ENCODE peak calls at places on chromosome 7, in five cellular contexts. One of them, this sample, is unnamed.

GRCh38 chr7:106068986-106069385 is 43.1 kb downstream of the SYPL1 start:
- DNase-seq in A549: no peak
- DNase-seq in psoas muscle: no peak
- DNase-seq in H9: no peak
- DNase-seq in hepatocyte: no peak
- DNase-seq in this sample: no peak

GRCh38 chr7:4240813-4241612 is 441.1 kb upstream of the FOXK1 start:
- DNase-seq in hepatocyte: no peak
- DNase-seq in H9: no peak
- DNase-seq in psoas muscle: no peak
- DNase-seq in A549: no peak
- DNase-seq in this sample: no peak

GRCh38 chr7:155224116-155224811 is 73.4 kb upstream of the INSIG1 start:
- DNase-seq in psoas muscle: no peak
- DNase-seq in H9: no peak
- DNase-seq in hepatocyte: no peak
- DNase-seq in A549: no peak
- DNase-seq in this sample: no peak

GRCh38 chr7:122314284-122314683 is 9.7 kb upstream of the FEZF1 start:
- DNase-seq in hepatocyte: no peak
- DNase-seq in psoas muscle: no peak
- DNase-seq in H9: no peak
- DNase-seq in A549: no peak
- DNase-seq in this sample: no peak

GRCh38 chr7:141114141-141114664 is 40.3 kb downstream of the TMEM178B start:
- DNase-seq in A549: no peak
- DNase-seq in hepatocyte: no peak
- DNase-seq in psoas muscle: no peak
- DNase-seq in H9: no peak
- DNase-seq in this sample: no peak

GRCh38 chr7:105210721-105211205 is 178.0 kb downstream of the SRPK2 start:
- DNase-seq in A549: no peak
- DNase-seq in H9: no peak
- DNase-seq in hepatocyte: no peak
- DNase-seq in psoas muscle: no peak
- DNase-seq in this sample: no peak

GRCh38 chr7:4200546-4201094 is 481.5 kb upstream of the FOXK1 start:
- DNase-seq in H9: no peak
- DNase-seq in psoas muscle: no peak
- DNase-seq in A549: no peak
- DNase-seq in hepatocyte: no peak
- DNase-seq in this sample: no peak

GRCh38 chr7:11625669-11626068 is 206.3 kb downstream of the THSD7A start:
- DNase-seq in hepatocyte: no peak
- DNase-seq in A549: no peak
- DNase-seq in psoas muscle: no peak
- DNase-seq in H9: no peak
- DNase-seq in this sample: no peak

GRCh38 chr7:4638781-4639575 is 43.1 kb upstream of the FOXK1 start:
- DNase-seq in A549: no peak
- DNase-seq in H9: no peak
- DNase-seq in hepatocyte: no peak
- DNase-seq in psoas muscle: no peak
- DNase-seq in this sample: no peak

GRCh38 chr7:101553771-101554445 is 75.2 kb downstream of the MYL10 start:
- DNase-seq in H9: peak; percentile 24
- DNase-seq in A549: no peak
- DNase-seq in hepatocyte: no peak
- DNase-seq in psoas muscle: no peak
- DNase-seq in this sample: peak; percentile 28

GRCh38 chr7:148921806-148922205 is 37.7 kb upstream of the EZH2 start:
- DNase-seq in H9: no peak
- DNase-seq in hepatocyte: no peak
- DNase-seq in psoas muscle: no peak
- DNase-seq in A549: no peak
- DNase-seq in this sample: no peak

GRCh38 chr7:92644406-92645113 is 54.4 kb upstream of the FAM133B start:
- DNase-seq in A549: no peak
- DNase-seq in psoas muscle: peak; percentile 17
- DNase-seq in H9: no peak
- DNase-seq in hepatocyte: no peak
- DNase-seq in this sample: no peak

GRCh38 chr7:38105874-38106483 is 72.1 kb upstream of the STARD3NL start:
- DNase-seq in hepatocyte: peak; percentile 63
- DNase-seq in psoas muscle: no peak
- DNase-seq in A549: peak; percentile 31
- DNase-seq in H9: no peak
- DNase-seq in this sample: no peak

GRCh38 chr7:91557789-91558396 is 293.7 kb downstream of the FZD1 start:
- DNase-seq in A549: peak; percentile 73
- DNase-seq in psoas muscle: no peak
- DNase-seq in H9: no peak
- DNase-seq in hepatocyte: no peak
- DNase-seq in this sample: no peak

GRCh38 chr7:139494835-139495568 is 11.5 kb upstream of the KLRG2 start:
- DNase-seq in psoas muscle: no peak
- DNase-seq in hepatocyte: no peak
- DNase-seq in H9: no peak
- DNase-seq in A549: no peak
- DNase-seq in this sample: no peak

GRCh38 chr7:134852626-134853025 is 73.2 kb downstream of the CALD1 start:
- DNase-seq in H9: no peak
- DNase-seq in psoas muscle: no peak
- DNase-seq in A549: no peak
- DNase-seq in hepatocyte: no peak
- DNase-seq in this sample: no peak

GRCh38 chr7:123580406-123581161 is 21.0 kb upstream of the ASB15 start:
- DNase-seq in hepatocyte: peak; percentile 65
- DNase-seq in A549: no peak
- DNase-seq in H9: peak; percentile 48
- DNase-seq in psoas muscle: no peak
- DNase-seq in this sample: no peak

GRCh38 chr7:106332186-106332585 is 47.4 kb upstream of the NAMPT start:
- DNase-seq in hepatocyte: no peak
- DNase-seq in psoas muscle: no peak
- DNase-seq in A549: no peak
- DNase-seq in H9: no peak
- DNase-seq in this sample: no peak

GRCh38 chr7:51324206-51324884 is 7.7 kb upstream of the COBL start:
- DNase-seq in A549: no peak
- DNase-seq in psoas muscle: peak; percentile 26
- DNase-seq in hepatocyte: peak; percentile 60
- DNase-seq in H9: no peak
- DNase-seq in this sample: no peak

GRCh38 chr7:68509603-68510002 is 1088.7 kb upstream of the AUTS2 start:
- DNase-seq in A549: no peak
- DNase-seq in hepatocyte: no peak
- DNase-seq in H9: no peak
- DNase-seq in psoas muscle: no peak
- DNase-seq in this sample: no peak

GRCh38 chr7:2954433-2954853 is 89.2 kb downstream of the CARD11 start:
- DNase-seq in hepatocyte: no peak
- DNase-seq in A549: no peak
- DNase-seq in psoas muscle: no peak
- DNase-seq in H9: no peak
- DNase-seq in this sample: no peak

GRCh38 chr7:27641576-27642230 is 21.0 kb downstream of the HIBADH start:
- DNase-seq in A549: peak; percentile 49
- DNase-seq in psoas muscle: no peak
- DNase-seq in hepatocyte: no peak
- DNase-seq in H9: no peak
- DNase-seq in this sample: no peak

GRCh38 chr7:142420554-142421362 is 162.9 kb upstream of the PRSS58 start:
- DNase-seq in psoas muscle: no peak
- DNase-seq in A549: peak; percentile 8
- DNase-seq in hepatocyte: peak; percentile 18
- DNase-seq in H9: peak; percentile 40
- DNase-seq in this sample: no peak

GRCh38 chr7:75658369-75658768 is 80.4 kb downstream of the HIP1 start:
- DNase-seq in A549: no peak
- DNase-seq in psoas muscle: no peak
- DNase-seq in H9: no peak
- DNase-seq in hepatocyte: no peak
- DNase-seq in this sample: no peak

GRCh38 chr7:136009488-136010079 is 32.4 kb upstream of the MTPN start:
- DNase-seq in A549: peak; percentile 15
- DNase-seq in psoas muscle: no peak
- DNase-seq in hepatocyte: peak; percentile 82
- DNase-seq in H9: no peak
- DNase-seq in this sample: no peak

GRCh38 chr7:138900040-138900828 is 81.0 kb downstream of the KIAA1549 start:
- DNase-seq in psoas muscle: no peak
- DNase-seq in A549: no peak
- DNase-seq in H9: no peak
- DNase-seq in hepatocyte: no peak
- DNase-seq in this sample: no peak

GRCh38 chr7:157928808-157929425 is 592.1 kb downstream of the DNAJB6 start:
- DNase-seq in A549: no peak
- DNase-seq in hepatocyte: no peak
- DNase-seq in H9: no peak
- DNase-seq in psoas muscle: no peak
- DNase-seq in this sample: no peak

GRCh38 chr7:129741743-129742213 is 130.3 kb downstream of the NRF1 start:
- DNase-seq in hepatocyte: peak; percentile 19
- DNase-seq in psoas muscle: no peak
- DNase-seq in H9: no peak
- DNase-seq in A549: no peak
- DNase-seq in this sample: no peak

GRCh38 chr7:506391-506831 is 13.2 kb downstream of the PDGFA start:
- DNase-seq in hepatocyte: no peak
- DNase-seq in H9: no peak
- DNase-seq in A549: no peak
- DNase-seq in psoas muscle: peak; percentile 10
- DNase-seq in this sample: peak; percentile 43

GRCh38 chr7:138449580-138449979 is 10.5 kb upstream of the TRIM24 start:
- DNase-seq in H9: peak; percentile 47
- DNase-seq in psoas muscle: no peak
- DNase-seq in hepatocyte: no peak
- DNase-seq in A549: no peak
- DNase-seq in this sample: no peak

GRCh38 chr7:25025218-25025671 is 45.3 kb upstream of the OSBPL3 start:
- DNase-seq in A549: no peak
- DNase-seq in hepatocyte: peak; percentile 72
- DNase-seq in H9: no peak
- DNase-seq in psoas muscle: no peak
- DNase-seq in this sample: no peak

GRCh38 chr7:46494441-46494840 is 573.4 kb upstream of the IGFBP3 start:
- DNase-seq in hepatocyte: no peak
- DNase-seq in H9: no peak
- DNase-seq in A549: no peak
- DNase-seq in psoas muscle: no peak
- DNase-seq in this sample: no peak

GRCh38 chr7:155961241-155962190 is 149.3 kb upstream of the SHH start:
- DNase-seq in A549: no peak
- DNase-seq in H9: no peak
- DNase-seq in hepatocyte: no peak
- DNase-seq in psoas muscle: no peak
- DNase-seq in this sample: no peak

GRCh38 chr7:36279926-36280315 is 109.7 kb upstream of the ANLN start:
- DNase-seq in H9: no peak
- DNase-seq in psoas muscle: no peak
- DNase-seq in hepatocyte: no peak
- DNase-seq in A549: no peak
- DNase-seq in this sample: no peak
- H3K4me1 ChIP-seq in H9: peaks cover 31% of the 10 kb centered on the region
- H3K4me1 ChIP-seq in psoas muscle: peaks cover 83% of the 10 kb centered on the region
- H3K4me1 ChIP-seq in hepatocyte: peaks cover 51% of the 10 kb centered on the region
- H3K4me1 ChIP-seq in A549: peaks cover 70% of the 10 kb centered on the region
- H3K4me1 ChIP-seq in this sample: peaks cover 7% of the 10 kb centered on the region

DNA sequence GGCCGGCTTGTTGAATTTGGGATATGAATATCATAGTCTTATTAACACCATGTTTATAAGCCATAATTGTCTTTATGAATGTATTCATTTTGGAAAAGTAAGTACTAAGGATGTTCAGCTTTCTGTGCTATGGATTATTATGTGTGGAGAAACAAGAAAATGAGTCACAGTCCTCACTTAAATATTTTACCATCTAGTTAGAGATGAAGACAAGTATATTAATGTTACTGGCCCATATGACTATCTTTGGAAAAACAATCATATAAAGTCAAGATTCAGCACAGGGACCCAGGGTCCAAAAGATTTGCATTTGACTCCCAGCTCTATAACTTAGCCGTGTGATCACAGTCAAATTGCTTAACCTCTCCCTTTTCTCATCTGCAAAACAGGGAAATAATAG is 9.8 kb upstream of the TOMM7 start:
- DNase-seq in psoas muscle: no peak
- DNase-seq in hepatocyte: no peak
- DNase-seq in A549: no peak
- DNase-seq in H9: no peak
- DNase-seq in this sample: no peak
- H3K4me1 ChIP-seq in psoas muscle: peaks cover 11% of the 10 kb centered on the region
- H3K4me1 ChIP-seq in hepatocyte: no peaks in the 10 kb centered on the region
- H3K4me1 ChIP-seq in A549: no peaks in the 10 kb centered on the region
- H3K4me1 ChIP-seq in H9: no peaks in the 10 kb centered on the region
- H3K4me1 ChIP-seq in this sample: no peaks in the 10 kb centered on the region

GRCh38 chr7:77752016-77752415 is 46.2 kb downstream of the TMEM60 start:
- DNase-seq in H9: no peak
- DNase-seq in hepatocyte: no peak
- DNase-seq in A549: no peak
- DNase-seq in psoas muscle: no peak
- DNase-seq in this sample: no peak

GRCh38 chr7:77759294-77759889 is 38.8 kb downstream of the TMEM60 start:
- DNase-seq in H9: peak; percentile 38
- DNase-seq in A549: peak; percentile 21
- DNase-seq in psoas muscle: no peak
- DNase-seq in hepatocyte: peak; percentile 79
- DNase-seq in this sample: no peak

GRCh38 chr7:77760809-77761453 is 37.3 kb downstream of the TMEM60 start:
- DNase-seq in A549: no peak
- DNase-seq in psoas muscle: no peak
- DNase-seq in hepatocyte: no peak
- DNase-seq in H9: no peak
- DNase-seq in this sample: no peak

GRCh38 chr7:77753173-77753572 is 45.1 kb downstream of the TMEM60 start:
- DNase-seq in psoas muscle: no peak
- DNase-seq in hepatocyte: no peak
- DNase-seq in A549: no peak
- DNase-seq in H9: no peak
- DNase-seq in this sample: no peak

DNA sequence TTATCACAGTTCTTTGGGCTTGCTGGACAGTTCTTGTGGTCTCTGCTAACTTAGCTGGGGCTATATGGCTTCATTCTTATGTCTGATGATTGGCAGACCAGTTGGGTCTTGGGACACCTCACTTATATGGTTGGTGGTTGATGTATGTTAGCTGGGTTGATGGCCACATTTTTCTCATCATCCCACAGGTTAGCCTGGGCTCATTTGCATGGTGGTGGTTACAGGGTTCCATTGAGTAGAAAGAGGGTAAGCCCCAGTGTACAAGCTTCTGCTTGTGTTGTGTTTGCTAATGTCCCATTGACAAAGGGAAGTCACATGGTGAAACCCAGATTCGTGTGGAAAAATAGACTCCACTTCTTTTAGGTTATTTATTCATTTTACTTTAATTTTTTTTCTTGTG is 40.6 kb downstream of the TMEM60 start:
- DNase-seq in psoas muscle: no peak
- DNase-seq in H9: no peak
- DNase-seq in A549: no peak
- DNase-seq in hepatocyte: no peak
- DNase-seq in this sample: no peak
- H3K4me1 ChIP-seq in psoas muscle: peaks cover 36% of the 10 kb centered on the region
- H3K4me1 ChIP-seq in H9: no peaks in the 10 kb centered on the region
- H3K4me1 ChIP-seq in A549: peaks cover 36% of the 10 kb centered on the region
- H3K4me1 ChIP-seq in hepatocyte: no peaks in the 10 kb centered on the region
- H3K4me1 ChIP-seq in this sample: peaks cover 12% of the 10 kb centered on the region

GRCh38 chr7:22675917-22676343 is 51.1 kb upstream of the IL6 start:
- DNase-seq in H9: no peak
- DNase-seq in hepatocyte: peak; percentile 6
- DNase-seq in A549: no peak
- DNase-seq in psoas muscle: no peak
- DNase-seq in this sample: no peak
- H3K4me1 ChIP-seq in H9: peaks cover 14% of the 10 kb centered on the region
- H3K4me1 ChIP-seq in hepatocyte: peaks cover 7% of the 10 kb centered on the region
- H3K4me1 ChIP-seq in A549: peaks cover 30% of the 10 kb centered on the region
- H3K4me1 ChIP-seq in psoas muscle: no peaks in the 10 kb centered on the region
- H3K4me1 ChIP-seq in this sample: no peaks in the 10 kb centered on the region